ENCODE peak calls at places on chromosomes 5 and 9, in eight cellular contexts. One of them, this sample, is unnamed.

GRCh38 chr5:53326420-53327153 is 153.8 kb upstream of the FST start:
- DNase-seq in fibroblast of mammary gland: peak
- DNase-seq in H7: no peak
- DNase-seq in HCT116: no peak
- DNase-seq in Peyer's patch: no peak
- DNase-seq in NCI-H2081 treated with DMSO at 0.1 percent for 48 hours: no peak
- DNase-seq in NCI-H1105: no peak
- DNase-seq in T-helper 2 cell: no peak
- DNase-seq in this sample: no peak

GRCh38 chr5:136082390-136083193 is 50.1 kb upstream of the SMAD5 start:
- DNase-seq in H7: peak
- DNase-seq in NCI-H2081 treated with DMSO at 0.1 percent for 48 hours: no peak
- DNase-seq in fibroblast of mammary gland: peak
- DNase-seq in NCI-H1105: no peak
- DNase-seq in HCT116: peak
- DNase-seq in T-helper 2 cell: peak
- DNase-seq in Peyer's patch: peak
- DNase-seq in this sample: peak

GRCh38 chr5:176609724-176610429 is at the start of gene GPRIN1:
- DNase-seq in HCT116: peak
- DNase-seq in T-helper 2 cell: peak
- DNase-seq in fibroblast of mammary gland: peak
- DNase-seq in Peyer's patch: peak
- DNase-seq in H7: peak
- DNase-seq in NCI-H1105: peak
- DNase-seq in NCI-H2081 treated with DMSO at 0.1 percent for 48 hours: no peak
- DNase-seq in this sample: no peak

GRCh38 chr5:43275391-43275790 is 37.8 kb downstream of the HMGCS1 start:
- DNase-seq in H7: no peak
- DNase-seq in NCI-H1105: no peak
- DNase-seq in T-helper 2 cell: no peak
- DNase-seq in NCI-H2081 treated with DMSO at 0.1 percent for 48 hours: no peak
- DNase-seq in HCT116: no peak
- DNase-seq in Peyer's patch: no peak
- DNase-seq in fibroblast of mammary gland: no peak
- DNase-seq in this sample: no peak

GRCh38 chr9:85289142-85289541 is 452.6 kb downstream of the AGTPBP1 start:
- DNase-seq in NCI-H2081 treated with DMSO at 0.1 percent for 48 hours: no peak
- DNase-seq in fibroblast of mammary gland: no peak
- DNase-seq in H7: no peak
- DNase-seq in HCT116: no peak
- DNase-seq in T-helper 2 cell: no peak
- DNase-seq in NCI-H1105: no peak
- DNase-seq in Peyer's patch: no peak
- DNase-seq in this sample: no peak

GRCh38 chr5:912356-913091 is 19.8 kb downstream of the TRIP13 start:
- DNase-seq in NCI-H2081 treated with DMSO at 0.1 percent for 48 hours: no peak
- DNase-seq in HCT116: peak
- DNase-seq in fibroblast of mammary gland: peak
- DNase-seq in NCI-H1105: no peak
- DNase-seq in H7: peak
- DNase-seq in Peyer's patch: peak
- DNase-seq in T-helper 2 cell: peak
- DNase-seq in this sample: peak

GRCh38 chr9:91433180-91433579 is 9.5 kb upstream of the NFIL3 start:
- DNase-seq in HCT116: peak
- DNase-seq in NCI-H2081 treated with DMSO at 0.1 percent for 48 hours: no peak
- DNase-seq in NCI-H1105: no peak
- DNase-seq in fibroblast of mammary gland: peak
- DNase-seq in Peyer's patch: no peak
- DNase-seq in H7: no peak
- DNase-seq in T-helper 2 cell: no peak
- DNase-seq in this sample: no peak

GRCh38 chr9:31394040-31394473 is 990.4 kb upstream of the ACO1 start:
- DNase-seq in H7: no peak
- DNase-seq in NCI-H1105: peak
- DNase-seq in T-helper 2 cell: no peak
- DNase-seq in Peyer's patch: no peak
- DNase-seq in HCT116: no peak
- DNase-seq in fibroblast of mammary gland: peak
- DNase-seq in NCI-H2081 treated with DMSO at 0.1 percent for 48 hours: no peak
- DNase-seq in this sample: no peak

GRCh38 chr9:133708770-133709611 is 29.2 kb downstream of the SARDH start:
- DNase-seq in HCT116: no peak
- DNase-seq in Peyer's patch: peak
- DNase-seq in fibroblast of mammary gland: no peak
- DNase-seq in T-helper 2 cell: peak
- DNase-seq in NCI-H1105: no peak
- DNase-seq in H7: peak
- DNase-seq in NCI-H2081 treated with DMSO at 0.1 percent for 48 hours: no peak
- DNase-seq in this sample: peak

This sample was measured in CD4-positive, alpha-beta T cell.